ENCODE peak calls at places on chromosomes 3 and 15, in five cellular contexts. A is SIG-M5; O is CD8-positive, alpha-beta memory T cell; D is putamen; P is NAMALWA. N is an unnamed sample.

GRCh38 chr15:27483124-27483523 is 512.1 kb downstream of the GABRG3 start:
- DNase-seq in A (no peak), O (no peak), D (no peak), P (no peak), N (no peak)

GRCh38 chr3:139610886-139611285 is 66.9 kb downstream of the NMNAT3 start:
- DNase-seq in A (no peak), O (no peak), D (no peak), P (no peak), N (no peak)

GRCh38 chr15:33451385-33451784 is 140.6 kb downstream of the RYR3 start:
- DNase-seq in A (no peak), O (no peak), D (no peak), P (no peak), N (no peak)

GRCh38 chr15:66924889-66925288 is 140.5 kb upstream of the SMAD3 start:
- DNase-seq in A (no peak), O (no peak), D (no peak), P (no peak), N (no peak)

GRCh38 chr3:114732353-114732752 is 414.7 kb downstream of the ZBTB20 start:
- DNase-seq in A (no peak), O (no peak), D (no peak), P (no peak), N (no peak)

GRCh38 chr3:50050361-50050760 is 38.4 kb upstream of the RBM5 start:
- DNase-seq in A (no peak), O (no peak), D (no peak), P (no peak), N (no peak)

GRCh38 chr3:102483556-102483955 is 48.7 kb downstream of the ZPLD1 start:
- DNase-seq in A (no peak), O (no peak), D (no peak), P (no peak), N (no peak)

GRCh38 chr3:101970915-101971314 is 121.6 kb downstream of the NFKBIZ start:
- DNase-seq in A (no peak), O (no peak), D (no peak), P (no peak), N (no peak)

GRCh38 chr15:101431301-101431700 is 58.2 kb downstream of the PCSK6 start:
- DNase-seq in A (no peak), O (no peak), D (no peak), P (no peak), N (no peak)

GRCh38 chr3:84724877-84725276 is 233.9 kb upstream of the CADM2 start:
- DNase-seq in A (no peak), O (no peak), D (no peak), P (no peak), N (no peak)

GRCh38 chr15:62453979-62454378 is 288.9 kb upstream of the C2CD4B start:
- DNase-seq in A (no peak), O (no peak), D (no peak), P (no peak), N (no peak)

GRCh38 chr3:86923071-86923476 is 67.9 kb downstream of the VGLL3 start:
- DNase-seq in A (no peak), O (no peak), D (no peak), P (no peak), N (no peak)

GRCh38 chr15:98597666-98598065 is 50.7 kb upstream of the IGF1R start:
- DNase-seq in A (no peak), O (no peak), D (no peak), P (no peak), N (no peak)

GRCh38 chr3:170056710-170057454 is 19.1 kb downstream of the GPR160 start:
- DNase-seq in A (no peak), O (no peak), D (no peak), P (peak), N (no peak)

GRCh38 chr3:184715943-184716651 is 4.2 kb upstream of the MAGEF1 start:
- DNase-seq in A (no peak), O (no peak), D (no peak), P (no peak), N (no peak)

GRCh38 chr3:190865828-190866227 is 3.3 kb upstream of the GMNC start:
- DNase-seq in A (no peak), O (no peak), D (no peak), P (peak), N (no peak)

GRCh38 chr15:86213888-86214287 is 134.2 kb downstream of the AGBL1 start:
- DNase-seq in A (no peak), O (no peak), D (no peak), P (no peak), N (no peak)

GRCh38 chr3:159776779-159777178 is 211.9 kb upstream of the IL12A start:
- DNase-seq in A (no peak), O (no peak), D (no peak), P (no peak), N (no peak)

N was measured in CD4-positive, alpha-beta T cell.